ENCODE peak calls at places on chromosomes 5 and 9, in ten cellular contexts. U is fibroblast of the aortic adventitia; S is fibroblast of pulmonary artery; C is bronchial epithelial cell; L is psoas muscle; F is astrocyte; E is kidney; M is cardiac fibroblast; G is epithelial cell of proximal tubule; Z is CD8-positive, alpha-beta T cell. X is an unnamed sample.

GRCh38 chr9:111798786-111799185 is 4.0 kb upstream of the SHOC1 start:
- DNase-seq in U (peak; percentile 34), S (peak; percentile 64), C (peak; percentile 94), L (no peak), F (peak; percentile 40), E (no peak), M (peak; percentile 87), G (no peak), Z (no peak), X (peak; percentile 35)

GRCh38 chr5:113047234-113047633 is 70.6 kb downstream of the DCP2 start:
- DNase-seq in U (peak; percentile 46), S (peak; percentile 69), C (peak; percentile 62), L (no peak), F (peak; percentile 79), E (no peak), M (peak; percentile 61), G (no peak), Z (no peak), X (no peak)

GRCh38 chr9:136137321-136138054 is 18.8 kb upstream of the TMEM250 start:
- DNase-seq in U (no peak), S (no peak), C (no peak), L (no peak), F (no peak), E (no peak), M (no peak), G (no peak), Z (no peak), X (no peak)

GRCh38 chr5:146645382-146645781 is 129.4 kb upstream of the GPR151 start:
- DNase-seq in U (no peak), S (no peak), C (no peak), L (no peak), F (no peak), E (no peak), M (no peak), G (no peak), Z (no peak), X (no peak)

GRCh38 chr9:95736370-95736769 is 139.1 kb upstream of the ERCC6L2 start:
- DNase-seq in U (no peak), S (no peak), C (no peak), L (no peak), F (no peak), E (no peak), M (no peak), G (no peak), Z (no peak), X (no peak)

GRCh38 chr5:161546463-161547301 is at the start of gene GABRB2:
- DNase-seq in U (peak; percentile 35), S (peak; percentile 39), C (peak; percentile 25), L (peak; percentile 59), F (peak; percentile 2), E (peak; percentile 79), M (peak; percentile 54), G (no peak), Z (no peak), X (no peak)

GRCh38 chr5:178231736-178232123 is 872 bp downstream of the PHYKPL start:
- DNase-seq in U (no peak), S (no peak), C (no peak), L (no peak), F (no peak), E (no peak), M (no peak), G (no peak), Z (no peak), X (no peak)

GRCh38 chr9:97895695-97896332 is 26.5 kb downstream of the TRMO start:
- DNase-seq in U (peak; percentile 27), S (no peak), C (peak; percentile 61), L (no peak), F (no peak), E (no peak), M (peak; percentile 29), G (no peak), Z (no peak), X (no peak)

GRCh38 chr9:132662152-132662945 is 7.4 kb downstream of the DDX31 start:
- DNase-seq in U (no peak), S (no peak), C (no peak), L (no peak), F (no peak), E (no peak), M (no peak), G (no peak), Z (no peak), X (no peak)

GRCh38 chr9:96680812-96681499 is 25.8 kb upstream of the PRXL2C start:
- DNase-seq in U (no peak), S (no peak), C (no peak), L (no peak), F (no peak), E (no peak), M (no peak), G (no peak), Z (no peak), X (no peak)

GRCh38 chr9:114893622-114894021 is 36.8 kb downstream of the TNFSF8 start:
- DNase-seq in U (peak; percentile 53), S (peak; percentile 41), C (peak; percentile 59), L (no peak), F (peak; percentile 65), E (no peak), M (peak; percentile 76), G (no peak), Z (no peak), X (no peak)

GRCh38 chr5:173293817-173294672 is 34.2 kb downstream of the STC2 start:
- DNase-seq in U (peak; percentile 90), S (peak; percentile 85), C (peak; percentile 48), L (peak; percentile 85), F (peak; percentile 36), E (peak; percentile 75), M (peak; percentile 82), G (no peak), Z (peak; percentile 33), X (no peak)
- H3K4me3 ChIP-seq in U (peak overlapping the region; percentile 25), S (no peak overlapping the region), C (no peak overlapping the region), L (peak overlapping the region; percentile 26), F (no peak overlapping the region), E (peak overlapping the region; percentile 62), M (no peak overlapping the region), G (no peak overlapping the region), Z (peak overlapping the region; percentile 4), X (no peak overlapping the region)

GRCh38 chr9:121566401-121567141 is 66.9 kb upstream of the GGTA1 start:
- DNase-seq in U (peak; percentile 60), S (peak; percentile 68), C (peak; percentile 62), L (peak; percentile 86), F (peak; percentile 73), E (no peak), M (peak; percentile 71), G (no peak), Z (no peak), X (no peak)
- H3K4me3 ChIP-seq in U (peak overlapping the region; percentile 63), S (peak overlapping the region; percentile 39), C (no peak overlapping the region), L (peak overlapping the region; percentile 68), F (peak overlapping the region; percentile 43), E (no peak overlapping the region), M (peak overlapping the region; percentile 21), G (no peak overlapping the region), Z (no peak overlapping the region), X (no peak overlapping the region)

GRCh38 chr9:78430387-78430786 is 133.5 kb downstream of the PSAT1 start:
- DNase-seq in U (no peak), S (no peak), C (no peak), L (no peak), F (no peak), E (no peak), M (no peak), G (no peak), Z (no peak), X (no peak)
- H3K4me3 ChIP-seq in U (no peak overlapping the region), S (no peak overlapping the region), C (no peak overlapping the region), L (no peak overlapping the region), F (no peak overlapping the region), E (no peak overlapping the region), M (no peak overlapping the region), G (no peak overlapping the region), Z (no peak overlapping the region), X (no peak overlapping the region)

GRCh38 chr5:59893436-59894227 is at the start of gene PDE4D:
- DNase-seq in U (peak; percentile 47), S (peak; percentile 63), C (peak; percentile 48), L (peak; percentile 59), F (peak; percentile 52), E (peak; percentile 88), M (peak; percentile 45), G (no peak), Z (no peak), X (no peak)
- H3K4me3 ChIP-seq in U (peak within 1 kb of the TSS; percentile 40), S (peak within 1 kb of the TSS; percentile 21), C (no peak within 1 kb of the TSS), L (peak within 1 kb of the TSS; percentile 35), F (peak within 1 kb of the TSS; percentile 41), E (no peak within 1 kb of the TSS), M (no peak within 1 kb of the TSS), G (peak within 1 kb of the TSS; percentile 38), Z (no peak within 1 kb of the TSS), X (peak within 1 kb of the TSS; percentile 37)

DNA sequence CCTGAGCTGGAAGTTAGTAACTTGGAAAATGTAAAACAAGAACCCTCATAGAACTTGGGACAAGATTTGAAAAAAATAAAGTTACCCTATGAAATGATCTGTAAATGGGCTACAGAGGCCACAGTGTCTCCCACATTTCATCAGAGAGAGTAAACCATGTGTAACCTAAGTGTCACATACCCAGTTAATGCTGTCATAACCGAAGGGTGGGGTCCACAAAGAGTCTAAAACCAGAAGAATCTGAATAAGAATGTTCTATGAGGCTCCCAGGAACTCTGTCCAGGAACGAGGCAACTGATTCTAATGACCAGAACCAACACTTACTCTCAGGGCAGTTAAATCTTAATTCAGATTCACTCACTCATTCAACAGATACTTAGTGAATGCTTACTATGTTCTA is 1.0 kb upstream of the FAM13B start:
- DNase-seq in U (peak; percentile 74), S (peak; percentile 23), C (peak; percentile 34), L (no peak), F (peak; percentile 53), E (no peak), M (peak; percentile 63), G (no peak), Z (no peak), X (peak; percentile 55)
- H3K4me3 ChIP-seq in U (peak overlapping the region; percentile 94), S (no peak overlapping the region), C (peak overlapping the region; percentile 73), L (peak overlapping the region; percentile 82), F (peak overlapping the region; percentile 96), E (no peak overlapping the region), M (no peak overlapping the region), G (peak overlapping the region; percentile 84), Z (peak overlapping the region; percentile 94), X (no peak overlapping the region)

GRCh38 chr9:110126986-110127864 is 80.7 kb downstream of the C9orf152 start:
- DNase-seq in U (peak; percentile 96), S (peak; percentile 97), C (no peak), L (peak; percentile 65), F (peak; percentile 55), E (peak; percentile 92), M (peak; percentile 86), G (no peak), Z (no peak), X (peak; percentile 41)
- H3K4me3 ChIP-seq in U (peak overlapping the region; percentile 68), S (peak overlapping the region; percentile 60), C (no peak overlapping the region), L (peak overlapping the region; percentile 41), F (no peak overlapping the region), E (peak overlapping the region; percentile 59), M (peak overlapping the region; percentile 41), G (peak overlapping the region; percentile 53), Z (no peak overlapping the region), X (no peak overlapping the region)

DNA sequence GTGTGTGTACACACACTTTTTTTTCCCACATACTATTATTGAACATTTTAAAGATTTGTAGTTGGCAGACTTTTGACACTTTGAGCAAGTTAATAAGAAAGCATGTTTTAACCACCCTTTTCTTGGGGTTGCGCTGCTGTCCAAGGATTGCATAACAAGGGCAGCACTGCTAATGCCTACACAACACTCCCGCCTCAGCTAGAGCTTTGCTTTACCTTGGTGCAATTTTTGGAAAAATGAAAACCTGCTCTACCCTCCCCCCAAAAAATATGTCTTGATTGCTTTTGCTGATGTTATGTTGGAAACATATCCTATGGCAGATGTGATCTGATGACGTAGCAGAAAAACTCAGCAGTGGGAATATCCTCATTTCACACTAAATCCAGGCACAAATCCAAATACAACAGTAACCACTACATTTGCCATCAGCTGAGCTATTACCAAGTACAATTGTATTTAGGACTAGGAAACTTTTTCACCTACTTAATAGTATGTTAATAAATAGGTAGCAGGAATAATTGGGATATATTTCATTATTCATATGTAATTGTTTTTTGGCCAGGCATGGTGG is 51.6 kb downstream of the UBE2R2 start:
- DNase-seq in U (peak; percentile 85), S (peak; percentile 72), C (no peak), L (no peak), F (peak; percentile 74), E (no peak), M (peak; percentile 74), G (no peak), Z (no peak), X (no peak)
- H3K4me3 ChIP-seq in U (no peak overlapping the region), S (no peak overlapping the region), C (no peak overlapping the region), L (no peak overlapping the region), F (no peak overlapping the region), E (no peak overlapping the region), M (no peak overlapping the region), G (no peak overlapping the region), Z (no peak overlapping the region), X (no peak overlapping the region)

X was measured in BJ.